ENCODE peak calls at places on chromosome 21, in six cellular contexts. B, F, M, Z, C and E are unnamed samples.

GRCh38 chr21:23887709-23888303 is 1719.5 kb downstream of the MRPL39 start:
- DNase-seq in B (peak; percentile 23), F (peak; percentile 80), M (no peak), Z (no peak), C (no peak), E (no peak)

GRCh38 chr21:35150562-35151226 is 101.6 kb upstream of the RUNX1 start:
- DNase-seq in B (no peak), F (no peak), M (no peak), Z (no peak), C (peak; percentile 71), E (no peak)

GRCh38 chr21:29332461-29333354 is 34.0 kb downstream of the BACH1 start:
- DNase-seq in B (no peak), F (no peak), M (no peak), Z (no peak), C (peak; percentile 81), E (no peak)

GRCh38 chr21:46650476-46651098 is 15.1 kb downstream of the PRMT2 start:
- DNase-seq in B (no peak), F (no peak), M (peak; percentile 67), Z (no peak), C (no peak), E (no peak)

GRCh38 chr21:41976611-41977010 is 22.8 kb upstream of the C2CD2 start:
- DNase-seq in B (no peak), F (no peak), M (no peak), Z (no peak), C (no peak), E (no peak)

GRCh38 chr21:18917602-18918001 is 514.0 kb upstream of the TMPRSS15 start:
- DNase-seq in B (no peak), F (no peak), M (no peak), Z (no peak), C (no peak), E (no peak)

GRCh38 chr21:36980280-36981048 is 14.0 kb upstream of the HLCS start:
- DNase-seq in B (no peak), F (no peak), M (peak; percentile 62), Z (peak; percentile 78), C (peak; percentile 45), E (peak; percentile 31)

GRCh38 chr21:32520885-32521735 is 64.2 kb downstream of the TCP10L start:
- DNase-seq in B (no peak), F (no peak), M (peak; percentile 94), Z (peak; percentile 76), C (peak; percentile 98), E (peak; percentile 35)

GRCh38 chr21:33419538-33420123 is 16.4 kb downstream of the IFNGR2 start:
- DNase-seq in B (no peak), F (no peak), M (no peak), Z (no peak), C (peak; percentile 88), E (no peak)